ENCODE peak calls at places on chromosomes 3 and 15, in four cellular contexts. J is OCI-LY7, Y is Karpas-422, C is PC-9. V is an unnamed sample.

GRCh38 chr3:113697192-113698090 is 999 bp upstream of the USF3 start:
- DNase-seq in J (peak), Y (peak), C (no peak), V (peak)

GRCh38 chr3:44915702-44916438 is 41.5 kb downstream of the TGM4 start:
- DNase-seq in C (no peak), Y (no peak), J (no peak), V (no peak)

GRCh38 chr3:45219694-45220093 is 6.4 kb downstream of the TMEM158 start:
- DNase-seq in J (no peak), C (no peak), Y (no peak), V (no peak)

GRCh38 chr3:27623085-27623753 is 98.9 kb downstream of the EOMES start:
- DNase-seq in J (no peak), C (no peak), Y (no peak), V (no peak)

GRCh38 chr3:132088291-132088690 is 53.5 kb upstream of the CPNE4 start:
- DNase-seq in Y (no peak), C (no peak), J (no peak), V (no peak)

GRCh38 chr3:192395506-192395905 is 331.8 kb downstream of the FGF12 start:
- DNase-seq in C (no peak), Y (no peak), J (no peak), V (no peak)

GRCh38 chr15:98580577-98580976 is 67.8 kb upstream of the IGF1R start:
- DNase-seq in C (no peak), Y (no peak), J (no peak), V (peak)

GRCh38 chr3:112074006-112074405 is 12.2 kb upstream of the C3orf52 start:
- DNase-seq in C (peak), Y (no peak), J (no peak), V (no peak)

GRCh38 chr3:104279617-104280016 is 1087.1 kb upstream of the ALCAM start:
- DNase-seq in C (no peak), J (no peak), Y (no peak), V (no peak)

GRCh38 chr15:80749589-80749988 is 29.6 kb upstream of the CEMIP start:
- DNase-seq in J (no peak), Y (no peak), C (peak), V (no peak)

GRCh38 chr15:40289140-40289775 is 6.4 kb upstream of the ANKRD63 start:
- DNase-seq in J (no peak), C (no peak), Y (no peak), V (no peak)

GRCh38 chr15:39400821-39401550 is 179.9 kb upstream of the THBS1 start:
- DNase-seq in J (no peak), C (no peak), Y (peak), V (peak)

GRCh38 chr15:51403072-51403878 is 61.8 kb downstream of the GLDN start:
- DNase-seq in C (no peak), Y (peak), J (peak), V (peak)

GRCh38 chr15:39396979-39397615 is 183.8 kb upstream of the THBS1 start:
- DNase-seq in J (no peak), Y (no peak), C (no peak), V (no peak)

GRCh38 chr15:59283717-59284336 is 77.2 kb downstream of the LDHAL6B start:
- DNase-seq in C (peak), Y (no peak), J (no peak), V (no peak)

GRCh38 chr15:67768592-67768991 is 56.7 kb upstream of the SKOR1 start:
- DNase-seq in J (no peak), Y (no peak), C (no peak), V (no peak)

GRCh38 chr15:67943961-67944674 is 104.3 kb upstream of the RNU6-1 start:
- DNase-seq in J (no peak), Y (no peak), C (no peak), V (peak)

GRCh38 chr3:38335263-38335662 is 11.3 kb upstream of the XYLB start:
- DNase-seq in J (no peak), Y (no peak), C (no peak), V (no peak)

GRCh38 chr3:13932578-13933295 is 52.9 kb upstream of the WNT7A start:
- DNase-seq in J (no peak), Y (no peak), C (no peak), V (no peak)

GRCh38 chr3:88876724-88877123 is 230.7 kb upstream of the EPHA3 start:
- DNase-seq in C (no peak), Y (no peak), J (no peak), V (no peak)
- H3K27ac ChIP-seq in C (no peak), Y (no peak), J (no peak), V (no peak)

DNA sequence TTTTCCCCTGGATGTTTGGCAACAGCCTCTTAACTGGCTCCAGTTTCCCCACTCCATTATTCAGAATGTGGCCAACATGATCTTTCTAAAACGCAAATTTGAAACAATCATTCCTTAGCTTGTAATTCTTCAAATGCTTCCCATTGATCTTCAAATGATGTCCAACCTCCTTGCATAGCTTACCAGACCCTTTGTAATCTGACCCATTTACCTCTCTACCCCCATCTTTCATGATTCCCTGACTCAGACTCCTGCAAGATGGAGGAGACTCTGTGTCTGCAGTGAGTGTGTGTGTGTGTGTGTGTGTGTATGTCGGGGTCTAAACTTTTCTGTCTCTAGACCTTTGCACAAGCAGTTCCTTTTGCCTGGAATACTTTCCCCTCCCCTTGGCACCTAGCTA is 515.7 kb upstream of the PROK2 start:
- DNase-seq in J (no peak), Y (no peak), C (no peak), V (no peak)
- H3K27ac ChIP-seq in J (no peak), Y (no peak), C (no peak), V (no peak)

GRCh38 chr15:69190091-69190490 is 29.7 kb downstream of the GLCE start:
- DNase-seq in J (no peak), Y (no peak), C (no peak), V (no peak)

GRCh38 chr15:69190504-69190903 is 30.1 kb downstream of the GLCE start:
- DNase-seq in J (no peak), C (no peak), Y (no peak), V (no peak)

GRCh38 chr15:69189157-69189556 is 28.7 kb downstream of the GLCE start:
- DNase-seq in J (no peak), Y (no peak), C (no peak), V (no peak)

GRCh38 chr15:69194854-69195253 is 34.4 kb downstream of the GLCE start:
- DNase-seq in C (no peak), J (no peak), Y (no peak), V (peak)

DNA sequence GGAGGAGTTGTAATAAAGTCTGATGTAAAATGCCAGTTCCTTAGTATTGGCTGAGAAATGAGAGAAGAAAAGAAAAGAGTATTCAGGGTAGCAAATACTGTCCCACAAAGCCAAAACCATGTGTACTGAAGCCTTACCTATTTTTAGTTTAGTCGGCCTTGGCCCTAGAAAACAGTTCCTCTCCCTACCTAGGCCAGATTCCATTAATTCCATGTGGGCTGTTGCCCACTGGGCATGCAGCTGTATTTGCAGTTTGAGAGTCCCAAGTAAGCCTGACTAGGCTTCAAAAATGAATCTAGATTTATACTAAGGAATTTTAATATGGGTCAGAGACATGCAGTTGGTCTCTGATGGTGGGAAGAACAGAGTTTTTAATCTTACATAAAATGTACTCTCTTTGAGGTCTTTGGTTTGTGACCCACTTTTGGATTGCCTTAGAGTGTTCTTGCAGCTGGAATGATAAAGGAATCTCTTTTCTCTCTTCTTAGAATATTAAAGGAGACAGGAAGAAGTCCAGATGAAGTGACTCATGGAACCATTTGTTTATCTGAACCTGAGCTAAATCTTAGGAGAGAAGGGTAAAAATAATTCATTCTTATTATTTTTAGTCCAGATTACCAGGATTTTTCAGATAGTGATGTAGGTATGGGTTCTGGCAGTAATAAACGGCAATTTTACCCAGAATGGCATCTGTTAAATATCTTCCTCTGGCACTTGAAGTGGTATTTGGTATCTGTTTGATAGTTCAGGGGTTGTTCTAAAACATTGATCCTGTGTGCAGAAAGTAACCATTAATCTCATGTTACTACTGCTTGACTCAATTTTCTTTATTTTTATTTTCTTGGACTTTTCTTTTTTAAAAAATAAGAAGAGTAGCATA is 33.8 kb downstream of the GLCE start:
- DNase-seq in Y (no peak), C (no peak), J (no peak), V (peak)
- H3K27ac ChIP-seq in Y (no peak), C (no peak), J (no peak), V (peak)

GRCh38 chr3:48068886-48069285 is 52.7 kb upstream of the MAP4 start:
- DNase-seq in C (no peak), Y (no peak), J (no peak), V (no peak)

GRCh38 chr3:48070030-48070429 is 53.8 kb upstream of the MAP4 start:
- DNase-seq in Y (no peak), J (no peak), C (no peak), V (no peak)

GRCh38 chr3:48067271-48067670 is 51.1 kb upstream of the MAP4 start:
- DNase-seq in Y (no peak), J (no peak), C (no peak), V (no peak)

GRCh38 chr3:48065035-48065434 is 48.8 kb upstream of the MAP4 start:
- DNase-seq in C (no peak), Y (no peak), J (no peak), V (no peak)

DNA sequence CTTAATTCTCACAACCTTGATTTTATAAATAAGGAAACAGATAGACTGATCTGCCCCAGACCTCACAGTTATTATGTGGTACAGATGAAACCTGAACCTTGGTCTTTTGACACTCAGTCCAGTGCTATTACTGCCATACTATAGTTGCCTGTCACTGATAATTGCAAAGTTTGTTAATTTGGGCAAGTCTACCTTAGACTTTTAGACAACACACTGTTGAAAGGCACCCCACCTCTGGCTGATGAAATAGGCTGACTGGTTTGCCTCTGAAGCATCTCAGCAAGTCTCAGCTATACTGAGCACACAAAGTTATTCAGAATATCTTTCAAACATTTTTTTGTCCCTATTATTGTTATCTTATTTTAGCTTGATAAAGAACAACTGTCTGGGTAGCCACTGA is 53.1 kb upstream of the MAP4 start:
- DNase-seq in J (no peak), C (no peak), Y (no peak), V (no peak)
- H3K27ac ChIP-seq in J (no peak), C (peak), Y (peak), V (peak)

DNA sequence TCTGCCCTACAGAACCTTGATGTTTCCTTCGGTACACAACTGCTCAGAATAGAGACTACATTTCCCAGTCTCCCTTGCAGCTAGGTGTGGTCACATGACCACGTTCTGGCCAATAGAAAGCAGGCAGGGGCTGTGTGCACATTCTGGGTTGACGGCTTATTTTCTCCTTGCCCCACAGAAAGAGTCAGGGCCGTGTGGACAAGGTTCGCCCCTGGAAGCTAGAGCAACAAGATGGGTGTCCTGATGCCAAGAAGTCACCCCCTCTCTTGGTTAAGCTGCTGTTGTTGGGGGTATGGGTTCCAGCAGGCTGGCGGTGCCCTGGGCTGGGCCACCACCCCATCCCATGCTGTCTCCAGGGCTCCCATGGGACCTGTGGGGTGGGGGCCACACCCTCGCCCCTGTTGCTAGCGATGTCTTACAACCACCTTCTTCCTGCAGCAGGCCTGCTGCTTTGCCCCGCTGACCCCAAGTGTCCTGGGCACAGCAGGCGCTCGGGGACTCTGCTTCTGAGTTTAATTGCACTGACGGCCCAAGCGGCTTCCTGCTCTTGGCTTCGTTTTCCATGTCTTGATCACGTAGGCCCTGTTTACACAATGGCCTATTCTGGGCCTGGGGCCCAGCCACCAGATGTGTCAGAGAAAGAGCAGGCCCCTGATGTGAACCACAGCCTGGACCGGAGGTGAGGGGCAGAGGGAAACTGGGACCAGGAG is 24.9 kb downstream of the ABTB1 start:
- DNase-seq in J (peak), Y (peak), C (no peak), V (peak)
- H3K27ac ChIP-seq in J (peak), Y (peak), C (no peak), V (no peak)

DNA sequence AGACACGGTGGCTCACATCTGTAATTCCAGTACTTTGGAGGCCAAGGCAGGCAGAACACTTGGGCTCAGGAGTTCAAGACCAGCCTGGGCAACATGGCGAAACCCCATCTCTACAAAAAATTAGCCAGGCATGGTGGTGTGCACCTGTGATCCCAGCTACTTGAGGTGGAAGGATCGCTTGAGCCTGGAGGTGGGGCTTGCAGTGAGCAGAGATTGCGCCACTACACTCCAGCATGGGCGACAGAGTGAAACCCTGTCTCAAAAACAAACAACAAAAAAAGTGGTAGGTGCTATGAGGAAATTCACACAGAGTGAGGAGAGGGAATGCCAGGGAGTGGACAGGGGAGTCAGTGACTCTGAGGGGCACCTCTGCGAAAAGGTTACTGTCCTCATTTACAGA is 29.4 kb downstream of the RPN1 start:
- DNase-seq in J (no peak), C (no peak), Y (no peak), V (no peak)
- H3K27ac ChIP-seq in J (no peak), C (no peak), Y (no peak), V (no peak)

GRCh38 chr3:123733341-123733740 is 148.5 kb upstream of the HACD2 start:
- DNase-seq in C (no peak), J (no peak), Y (no peak), V (no peak)

GRCh38 chr3:123735456-123735855 is 148.7 kb downstream of the MYLK start:
- DNase-seq in J (no peak), C (no peak), Y (no peak), V (no peak)

GRCh38 chr3:123732447-123732846 is 147.6 kb upstream of the HACD2 start:
- DNase-seq in C (peak), J (no peak), Y (no peak), V (no peak)

GRCh38 chr3:123733805-123734526 is 149.1 kb upstream of the HACD2 start:
- DNase-seq in Y (no peak), C (peak), J (no peak), V (no peak)

GRCh38 chr3:123734527-123734902 is 149.6 kb downstream of the MYLK start:
- DNase-seq in C (no peak), Y (no peak), J (no peak), V (no peak)
- H3K27ac ChIP-seq in C (no peak), Y (no peak), J (no peak), V (no peak)

GRCh38 chr15:26023231-26023630 is 160.1 kb upstream of the ATP10A start:
- DNase-seq in J (no peak), C (no peak), Y (no peak), V (no peak)

GRCh38 chr15:26024241-26024640 is 161.1 kb upstream of the ATP10A start:
- DNase-seq in J (no peak), C (no peak), Y (no peak), V (no peak)

GRCh38 chr15:26017665-26018064 is 154.5 kb upstream of the ATP10A start:
- DNase-seq in Y (no peak), J (no peak), C (no peak), V (no peak)

GRCh38 chr15:26023691-26024090 is 160.6 kb upstream of the ATP10A start:
- DNase-seq in J (no peak), C (no peak), Y (no peak), V (no peak)

GRCh38 chr15:26020871-26021270 is 157.7 kb upstream of the ATP10A start:
- DNase-seq in Y (no peak), C (no peak), J (no peak), V (no peak)
- H3K27ac ChIP-seq in Y (no peak), C (no peak), J (no peak), V (no peak)

GRCh38 chr3:114902691-114903101 is 244.4 kb downstream of the ZBTB20 start:
- DNase-seq in C (no peak), Y (no peak), J (no peak), V (peak)
- H3K27ac ChIP-seq in C (no peak), Y (no peak), J (no peak), V (peak)

GRCh38 chr3:99952306-99952705 is 134.6 kb downstream of the CMSS1 start:
- DNase-seq in Y (no peak), J (no peak), C (no peak), V (no peak)
- H3K27ac ChIP-seq in Y (no peak), J (no peak), C (no peak), V (no peak)